ENCODE peak calls at places on chromosomes 11 and 22, in four cellular contexts. G, S, C and Y are unnamed samples.

GRCh38 chr11:71525188-71525937 is 1.7 kb upstream of the KRTAP5-7 start:
- DNase-seq in G (no peak), S (no peak), C (no peak), Y (no peak)

GRCh38 chr11:119319702-119320592 is 3.0 kb upstream of the MCAM start:
- DNase-seq in G (no peak), S (peak), C (no peak), Y (no peak)

GRCh38 chr22:49968831-49969661 is 8.5 kb downstream of the PIM3 start:
- DNase-seq in G (no peak), S (peak), C (no peak), Y (no peak)

GRCh38 chr11:64304316-64305072 is 830 bp upstream of the ESRRA start:
- DNase-seq in G (peak), S (peak), C (peak), Y (peak)

GRCh38 chr11:44744160-44744559 is 17.4 kb downstream of the TSPAN18 start:
- DNase-seq in G (no peak), S (peak), C (no peak), Y (no peak)

GRCh38 chr22:45962431-45962712 is 14.6 kb downstream of the WNT7B start:
- DNase-seq in G (no peak), S (no peak), C (no peak), Y (no peak)

GRCh38 chr11:130599073-130599654 is 150.7 kb downstream of the ADAMTS15 start:
- DNase-seq in G (no peak), S (peak), C (no peak), Y (no peak)

GRCh38 chr11:69463181-69463891 is 18.1 kb upstream of the LINC01488 start:
- DNase-seq in G (no peak), S (no peak), C (no peak), Y (no peak)

GRCh38 chr22:39148727-39149535 is 3.5 kb downstream of the CBX7 start:
- DNase-seq in G (no peak), S (peak), C (peak), Y (peak)

GRCh38 chr22:38930512-38930911 is 26.9 kb upstream of the APOBEC3A start:
- DNase-seq in G (no peak), S (no peak), C (no peak), Y (no peak)

GRCh38 chr11:57249384-57250319 is 12.6 kb upstream of the APLNR start:
- DNase-seq in G (peak), S (peak), C (peak), Y (no peak)

GRCh38 chr11:95764267-95764898 is 25.2 kb downstream of the FAM76B start:
- DNase-seq in G (peak), S (no peak), C (no peak), Y (no peak)

GRCh38 chr22:27937453-27937852 is 18.4 kb upstream of the PITPNB start:
- DNase-seq in G (no peak), S (no peak), C (no peak), Y (no peak)

GRCh38 chr11:121488145-121488544 is 35.4 kb upstream of the SORL1-AS1 start:
- DNase-seq in G (no peak), S (no peak), C (no peak), Y (no peak)